ENCODE peak calls at places on chromosomes 6 and 20, in nine cellular contexts. R, J, X, O, P, V, K, Z and L are unnamed samples.

GRCh38 chr20:62143118-62143975 is at the start of the genes PSMA7 and SS18L1:
- DNase-seq in V (peak; percentile 69), Z (peak; percentile 85), R (peak; percentile 98), X (peak; percentile 80), P (peak; percentile 89), K (peak; percentile 89), J (peak; percentile 96), O (no peak), L (peak; percentile 88)

GRCh38 chr6:52063584-52064400 is 23.6 kb downstream of the PKHD1 start:
- DNase-seq in O (peak; percentile 15), J (peak; percentile 55), P (peak; percentile 68), X (no peak), R (peak; percentile 63), K (peak; percentile 42), Z (peak; percentile 51), V (no peak), L (no peak)

GRCh38 chr6:33950891-33951889 is 147.4 kb upstream of the MLN start:
- DNase-seq in O (no peak), R (no peak), K (no peak), J (no peak), V (no peak), X (no peak), Z (no peak), P (no peak), L (no peak)

GRCh38 chr6:159214281-159214680 is 45.1 kb downstream of the FNDC1 start:
- DNase-seq in K (no peak), V (no peak), P (no peak), R (no peak), J (no peak), X (no peak), O (no peak), Z (no peak), L (no peak)

GRCh38 chr6:152173321-152173720 is 365.8 kb downstream of the ESR1 start:
- DNase-seq in X (no peak), V (no peak), O (peak; percentile 52), R (no peak), J (peak; percentile 29), K (peak; percentile 60), Z (no peak), P (no peak), L (peak; percentile 53)

GRCh38 chr6:134117409-134117808 is 65.0 kb upstream of the SLC2A12 start:
- DNase-seq in X (no peak), P (no peak), Z (no peak), R (no peak), J (peak; percentile 20), O (no peak), V (peak; percentile 7), K (peak; percentile 8), L (peak; percentile 22)

GRCh38 chr6:1297746-1298145 is 14.2 kb upstream of the FOXQ1 start:
- DNase-seq in P (no peak), O (peak; percentile 68), K (peak; percentile 83), X (no peak), R (no peak), J (peak; percentile 80), V (no peak), Z (peak; percentile 67), L (peak; percentile 90)

GRCh38 chr20:49929142-49929494 is 7.1 kb upstream of the RNF114 start:
- DNase-seq in R (no peak), O (no peak), P (no peak), Z (no peak), V (no peak), X (no peak), K (no peak), J (no peak), L (no peak)

GRCh38 chr6:30544666-30545272 is 11.5 kb downstream of the GNL1 start:
- DNase-seq in V (no peak), R (no peak), J (peak; percentile 75), K (peak; percentile 70), O (no peak), Z (peak; percentile 76), P (peak; percentile 61), X (no peak), L (peak; percentile 84)

GRCh38 chr6:66985816-66986215 is 1278.8 kb upstream of the EYS start:
- DNase-seq in J (no peak), X (no peak), K (no peak), R (no peak), P (no peak), O (no peak), Z (no peak), V (no peak), L (no peak)

GRCh38 chr6:41336824-41337223 is 1.4 kb downstream of the NCR2 start:
- DNase-seq in P (no peak), X (no peak), O (no peak), Z (no peak), K (no peak), V (no peak), J (no peak), R (no peak), L (no peak)

GRCh38 chr20:41167481-41168253 is 30.3 kb downstream of the PLCG1 start:
- DNase-seq in J (no peak), O (no peak), K (no peak), V (no peak), R (peak; percentile 22), X (no peak), P (peak; percentile 31), Z (no peak), L (no peak)

GRCh38 chr6:42045538-42046460 is 4.5 kb upstream of the TAF8 start:
- DNase-seq in O (no peak), V (peak; percentile 34), P (peak; percentile 37), Z (peak; percentile 70), J (peak; percentile 34), R (no peak), K (peak; percentile 21), X (peak; percentile 94), L (peak; percentile 94)

GRCh38 chr20:43409041-43409913 is 48.4 kb upstream of the SRSF6 start:
- DNase-seq in Z (peak; percentile 56), P (no peak), V (no peak), K (peak; percentile 59), O (peak; percentile 19), J (peak; percentile 63), X (no peak), R (no peak), L (peak; percentile 23)

GRCh38 chr6:9710574-9710973 is 704.3 kb downstream of the TFAP2A start:
- DNase-seq in J (no peak), R (no peak), K (no peak), O (no peak), Z (no peak), X (no peak), V (no peak), P (no peak), L (no peak)

GRCh38 chr6:99813565-99813964 is 180.5 kb downstream of the MCHR2 start:
- DNase-seq in J (no peak), X (no peak), K (no peak), P (no peak), Z (no peak), O (no peak), R (no peak), V (no peak), L (no peak)

GRCh38 chr20:17873410-17874270 is 95.0 kb downstream of the SNX5 start:
- DNase-seq in O (peak; percentile 93), X (peak; percentile 91), K (peak; percentile 98), P (no peak), J (peak; percentile 94), Z (peak; percentile 96), R (no peak), V (no peak), L (peak; percentile 99)

GRCh38 chr6:139436521-139437348 is 62.3 kb upstream of the CITED2 start:
- DNase-seq in K (peak; percentile 55), V (no peak), O (no peak), R (no peak), P (no peak), J (no peak), X (no peak), Z (peak; percentile 58), L (peak; percentile 26)

GRCh38 chr6:31493875-31494694 is 3.9 kb upstream of the MICB start:
- DNase-seq in P (peak; percentile 61), X (peak; percentile 90), R (peak; percentile 38), K (peak; percentile 67), J (peak; percentile 77), V (no peak), O (peak; percentile 66), Z (peak; percentile 85), L (peak; percentile 95)

GRCh38 chr6:100381111-100381510 is 83.6 kb downstream of the SIM1 start:
- DNase-seq in K (peak; percentile 75), V (no peak), X (no peak), O (no peak), J (peak; percentile 43), Z (no peak), R (no peak), P (no peak), L (peak; percentile 87)

GRCh38 chr6:90286884-90287488 is 9.7 kb downstream of the BACH2 start:
- DNase-seq in O (no peak), P (peak; percentile 19), J (no peak), Z (peak; percentile 38), K (no peak), R (no peak), V (no peak), X (no peak), L (peak; percentile 43)

GRCh38 chr6:146814148-146814750 is 215.5 kb downstream of the ADGB start:
- DNase-seq in V (no peak), K (no peak), R (no peak), J (no peak), O (no peak), X (no peak), Z (no peak), P (no peak), L (peak; percentile 3)

GRCh38 chr6:36028088-36028886 is 679 bp downstream of the MAPK14 start:
- DNase-seq in R (peak; percentile 15), X (peak; percentile 30), Z (peak; percentile 45), J (peak; percentile 32), O (no peak), P (no peak), V (no peak), K (no peak), L (peak; percentile 18)

GRCh38 chr6:11535801-11536230 is 1.7 kb upstream of the TMEM170B start:
- DNase-seq in K (peak; percentile 26), P (no peak), Z (peak; percentile 50), X (no peak), J (peak; percentile 7), R (no peak), V (no peak), O (peak; percentile 29), L (peak; percentile 62)